ENCODE peak calls at places on chromosomes 13 and 19, in six cellular contexts. One of them, this sample, is unnamed. For H3K27me3, H3K4me1 and H3K36me3, the result is how much of the 10 kb centered on the place peaks cover.

GRCh38 chr13:43258771-43259170 is 235.4 kb downstream of the DNAJC15 start:
- DNase-seq in cardiac muscle cell: no peak
- DNase-seq in vagina: no peak
- DNase-seq in body of pancreas: no peak
- DNase-seq in left lung: no peak
- DNase-seq in tibial artery: no peak
- DNase-seq in this sample: no peak

GRCh38 chr19:1469936-1470863 is 8.8 kb downstream of the C19orf25 start:
- DNase-seq in cardiac muscle cell: peak
- DNase-seq in vagina: no peak
- DNase-seq in body of pancreas: no peak
- DNase-seq in left lung: no peak
- DNase-seq in tibial artery: no peak
- DNase-seq in this sample: no peak

GRCh38 chr19:13430790-13431582 is 75.3 kb downstream of the CACNA1A start:
- DNase-seq in cardiac muscle cell: peak
- DNase-seq in vagina: no peak
- DNase-seq in body of pancreas: peak
- DNase-seq in left lung: no peak
- DNase-seq in tibial artery: no peak
- DNase-seq in this sample: peak

GRCh38 chr19:13089139-13089856 is 13.4 kb downstream of the LYL1 start:
- DNase-seq in cardiac muscle cell: no peak
- DNase-seq in vagina: no peak
- DNase-seq in body of pancreas: no peak
- DNase-seq in left lung: no peak
- DNase-seq in tibial artery: no peak
- DNase-seq in this sample: no peak

GRCh38 chr13:94345374-94346195 is 133.9 kb downstream of the DCT start:
- DNase-seq in cardiac muscle cell: peak
- DNase-seq in vagina: peak
- DNase-seq in body of pancreas: no peak
- DNase-seq in left lung: no peak
- DNase-seq in tibial artery: no peak
- DNase-seq in this sample: no peak

GRCh38 chr19:7701654-7702457 is at the start of gene FCER2:
- DNase-seq in cardiac muscle cell: no peak
- DNase-seq in vagina: no peak
- DNase-seq in body of pancreas: no peak
- DNase-seq in left lung: no peak
- DNase-seq in tibial artery: no peak
- DNase-seq in this sample: no peak

GRCh38 chr19:49949735-49950589 is 11.0 kb downstream of the SIGLEC11 start:
- DNase-seq in cardiac muscle cell: no peak
- DNase-seq in vagina: no peak
- DNase-seq in body of pancreas: no peak
- DNase-seq in left lung: no peak
- DNase-seq in tibial artery: no peak
- DNase-seq in this sample: peak

GRCh38 chr13:95858286-95859075 is 181.5 kb downstream of the DNAJC3 start:
- DNase-seq in cardiac muscle cell: no peak
- DNase-seq in vagina: no peak
- DNase-seq in body of pancreas: no peak
- DNase-seq in left lung: no peak
- DNase-seq in tibial artery: no peak
- DNase-seq in this sample: no peak

GRCh38 chr13:78609464-78610205 is 6.3 kb upstream of the POU4F1 start:
- DNase-seq in cardiac muscle cell: peak
- DNase-seq in vagina: no peak
- DNase-seq in body of pancreas: no peak
- DNase-seq in left lung: no peak
- DNase-seq in tibial artery: no peak
- DNase-seq in this sample: peak

GRCh38 chr19:34350161-34350561 is 14.8 kb upstream of the GPI start:
- DNase-seq in cardiac muscle cell: no peak
- DNase-seq in vagina: no peak
- DNase-seq in body of pancreas: no peak
- DNase-seq in left lung: no peak
- DNase-seq in tibial artery: no peak
- DNase-seq in this sample: no peak

GRCh38 chr19:39110263-39110967 is 15.2 kb upstream of the PAK4 start:
- DNase-seq in cardiac muscle cell: peak
- DNase-seq in vagina: no peak
- DNase-seq in body of pancreas: peak
- DNase-seq in left lung: peak
- DNase-seq in tibial artery: no peak
- DNase-seq in this sample: peak

GRCh38 chr13:97583884-97584497 is 150.0 kb downstream of the RAP2A start:
- DNase-seq in cardiac muscle cell: no peak
- DNase-seq in vagina: no peak
- DNase-seq in body of pancreas: no peak
- DNase-seq in left lung: no peak
- DNase-seq in tibial artery: no peak
- DNase-seq in this sample: no peak

GRCh38 chr13:42086582-42086981 is 38.1 kb downstream of the DGKH start:
- DNase-seq in cardiac muscle cell: no peak
- DNase-seq in vagina: no peak
- DNase-seq in body of pancreas: no peak
- DNase-seq in left lung: no peak
- DNase-seq in tibial artery: no peak
- DNase-seq in this sample: no peak

GRCh38 chr13:33611016-33611805 is 206.7 kb upstream of the RFC3 start:
- DNase-seq in cardiac muscle cell: no peak
- DNase-seq in vagina: no peak
- DNase-seq in body of pancreas: peak
- DNase-seq in left lung: peak
- DNase-seq in tibial artery: peak
- DNase-seq in this sample: peak

GRCh38 chr13:51587372-51587771 is 3.1 kb downstream of the WDFY2 start:
- DNase-seq in cardiac muscle cell: no peak
- DNase-seq in vagina: no peak
- DNase-seq in body of pancreas: no peak
- DNase-seq in left lung: no peak
- DNase-seq in tibial artery: no peak
- DNase-seq in this sample: no peak

GRCh38 chr13:114112826-114113322 is 19.5 kb downstream of the RASA3 start:
- DNase-seq in cardiac muscle cell: no peak
- DNase-seq in vagina: no peak
- DNase-seq in body of pancreas: no peak
- DNase-seq in left lung: peak
- DNase-seq in tibial artery: no peak
- DNase-seq in this sample: peak

DNA sequence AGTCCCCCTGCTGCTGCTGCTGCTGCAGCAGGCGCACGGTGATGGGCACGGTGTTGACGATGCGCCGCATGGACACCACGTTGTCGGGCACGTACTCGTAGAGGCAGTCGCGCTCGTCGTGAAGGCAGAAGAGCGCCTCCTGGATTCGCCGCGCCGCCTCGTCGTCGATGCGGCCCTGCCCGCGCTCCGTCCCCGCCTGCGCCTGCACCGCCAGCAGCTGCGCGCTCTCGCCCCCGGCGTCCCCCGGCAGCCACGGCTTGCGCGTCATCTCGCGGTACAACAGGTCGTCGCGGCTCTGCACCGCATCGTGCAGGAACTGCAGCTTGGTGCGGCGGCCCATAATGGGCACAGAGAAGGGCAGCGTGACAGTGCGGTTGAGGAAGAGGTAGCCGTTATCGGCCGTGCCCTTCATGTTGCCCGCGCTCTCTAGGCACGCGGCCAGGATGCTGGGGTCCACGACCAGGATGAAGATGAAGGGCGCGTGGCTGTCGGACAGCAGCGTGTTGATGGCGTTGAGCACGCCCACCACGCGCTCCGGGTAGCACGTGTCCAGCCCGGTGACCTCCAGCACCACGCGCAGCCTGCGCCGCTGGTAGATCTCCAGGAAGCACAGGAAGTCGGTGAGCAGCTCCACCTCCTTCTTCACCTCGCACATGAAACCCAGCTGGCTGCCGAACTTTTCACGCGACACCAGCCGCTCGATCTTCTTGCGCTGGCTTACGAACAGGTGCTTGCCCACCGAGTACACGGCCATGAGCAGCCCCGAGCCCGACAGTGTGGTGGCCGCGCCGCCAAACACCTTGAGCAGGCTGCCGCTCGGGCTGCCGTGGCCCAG is 8.1 kb downstream of the NKPD1 start:
- DNase-seq in cardiac muscle cell: no peak
- DNase-seq in vagina: no peak
- DNase-seq in body of pancreas: peak
- DNase-seq in left lung: no peak
- DNase-seq in tibial artery: no peak
- DNase-seq in this sample: no peak
- H3K27me3 ChIP-seq in cardiac muscle cell: under half
- H3K27me3 ChIP-seq in vagina: under half
- H3K27me3 ChIP-seq in body of pancreas: under half
- H3K27me3 ChIP-seq in left lung: under half
- H3K27me3 ChIP-seq in tibial artery: half or more
- H3K27me3 ChIP-seq in this sample: under half

GRCh38 chr19:3058009-3058820 is 4.1 kb downstream of the TLE5 start:
- DNase-seq in cardiac muscle cell: no peak
- DNase-seq in vagina: no peak
- DNase-seq in body of pancreas: no peak
- DNase-seq in left lung: no peak
- DNase-seq in tibial artery: no peak
- DNase-seq in this sample: no peak

GRCh38 chr19:3058821-3059314 is 3.4 kb downstream of the TLE5 start:
- DNase-seq in cardiac muscle cell: no peak
- DNase-seq in vagina: no peak
- DNase-seq in body of pancreas: no peak
- DNase-seq in left lung: no peak
- DNase-seq in tibial artery: no peak
- DNase-seq in this sample: no peak

GRCh38 chr19:3055741-3056453 is 6.4 kb downstream of the TLE5 start:
- DNase-seq in cardiac muscle cell: no peak
- DNase-seq in vagina: no peak
- DNase-seq in body of pancreas: peak
- DNase-seq in left lung: peak
- DNase-seq in tibial artery: no peak
- DNase-seq in this sample: peak

GRCh38 chr19:3056454-3057016 is 5.8 kb downstream of the TLE5 start:
- DNase-seq in cardiac muscle cell: no peak
- DNase-seq in vagina: no peak
- DNase-seq in body of pancreas: no peak
- DNase-seq in left lung: no peak
- DNase-seq in tibial artery: no peak
- DNase-seq in this sample: peak

GRCh38 chr19:3057275-3057714 is 5.0 kb downstream of the TLE5 start:
- DNase-seq in cardiac muscle cell: no peak
- DNase-seq in vagina: no peak
- DNase-seq in body of pancreas: peak
- DNase-seq in left lung: peak
- DNase-seq in tibial artery: peak
- DNase-seq in this sample: peak
- H3K4me1 ChIP-seq in cardiac muscle cell: under half
- H3K4me1 ChIP-seq in vagina: half or more
- H3K4me1 ChIP-seq in body of pancreas: half or more
- H3K4me1 ChIP-seq in left lung: under half
- H3K4me1 ChIP-seq in tibial artery: half or more
- H3K4me1 ChIP-seq in this sample: under half

GRCh38 chr19:14563989-14564650 is 7.7 kb downstream of the NDUFB7 start:
- DNase-seq in cardiac muscle cell: no peak
- DNase-seq in vagina: no peak
- DNase-seq in body of pancreas: no peak
- DNase-seq in left lung: no peak
- DNase-seq in tibial artery: no peak
- DNase-seq in this sample: peak

GRCh38 chr19:14562660-14563589 is 8.9 kb downstream of the NDUFB7 start:
- DNase-seq in cardiac muscle cell: no peak
- DNase-seq in vagina: no peak
- DNase-seq in body of pancreas: no peak
- DNase-seq in left lung: no peak
- DNase-seq in tibial artery: no peak
- DNase-seq in this sample: no peak

GRCh38 chr19:14561832-14562351 is 10.0 kb downstream of the NDUFB7 start:
- DNase-seq in cardiac muscle cell: peak
- DNase-seq in vagina: no peak
- DNase-seq in body of pancreas: peak
- DNase-seq in left lung: no peak
- DNase-seq in tibial artery: peak
- DNase-seq in this sample: peak

GRCh38 chr19:14565298-14565679 is 6.6 kb downstream of the NDUFB7 start:
- DNase-seq in cardiac muscle cell: no peak
- DNase-seq in vagina: no peak
- DNase-seq in body of pancreas: no peak
- DNase-seq in left lung: no peak
- DNase-seq in tibial artery: no peak
- DNase-seq in this sample: no peak

DNA sequence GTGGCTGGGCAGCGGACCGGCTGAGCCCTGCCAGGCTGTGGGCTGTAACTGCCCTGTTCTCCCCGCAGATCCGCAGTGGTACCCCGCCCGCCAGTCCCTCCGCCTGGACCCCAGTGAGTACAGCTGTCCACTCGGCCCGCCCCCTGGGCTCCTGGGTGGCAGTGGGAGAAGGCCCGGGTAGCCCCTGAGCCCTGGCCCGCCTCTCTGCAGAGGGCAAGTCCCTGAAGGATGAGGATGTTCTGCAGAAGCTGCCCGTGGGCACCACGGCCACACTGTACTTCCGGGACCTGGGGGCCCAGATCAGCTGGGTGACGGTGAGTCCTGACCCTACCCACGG is 8.3 kb downstream of the NDUFB7 start:
- DNase-seq in cardiac muscle cell: no peak
- DNase-seq in vagina: no peak
- DNase-seq in body of pancreas: no peak
- DNase-seq in left lung: no peak
- DNase-seq in tibial artery: no peak
- DNase-seq in this sample: no peak
- H3K36me3 ChIP-seq in cardiac muscle cell: under half
- H3K36me3 ChIP-seq in vagina: under half
- H3K36me3 ChIP-seq in body of pancreas: under half
- H3K36me3 ChIP-seq in left lung: under half
- H3K36me3 ChIP-seq in tibial artery: under half
- H3K36me3 ChIP-seq in this sample: under half

DNA sequence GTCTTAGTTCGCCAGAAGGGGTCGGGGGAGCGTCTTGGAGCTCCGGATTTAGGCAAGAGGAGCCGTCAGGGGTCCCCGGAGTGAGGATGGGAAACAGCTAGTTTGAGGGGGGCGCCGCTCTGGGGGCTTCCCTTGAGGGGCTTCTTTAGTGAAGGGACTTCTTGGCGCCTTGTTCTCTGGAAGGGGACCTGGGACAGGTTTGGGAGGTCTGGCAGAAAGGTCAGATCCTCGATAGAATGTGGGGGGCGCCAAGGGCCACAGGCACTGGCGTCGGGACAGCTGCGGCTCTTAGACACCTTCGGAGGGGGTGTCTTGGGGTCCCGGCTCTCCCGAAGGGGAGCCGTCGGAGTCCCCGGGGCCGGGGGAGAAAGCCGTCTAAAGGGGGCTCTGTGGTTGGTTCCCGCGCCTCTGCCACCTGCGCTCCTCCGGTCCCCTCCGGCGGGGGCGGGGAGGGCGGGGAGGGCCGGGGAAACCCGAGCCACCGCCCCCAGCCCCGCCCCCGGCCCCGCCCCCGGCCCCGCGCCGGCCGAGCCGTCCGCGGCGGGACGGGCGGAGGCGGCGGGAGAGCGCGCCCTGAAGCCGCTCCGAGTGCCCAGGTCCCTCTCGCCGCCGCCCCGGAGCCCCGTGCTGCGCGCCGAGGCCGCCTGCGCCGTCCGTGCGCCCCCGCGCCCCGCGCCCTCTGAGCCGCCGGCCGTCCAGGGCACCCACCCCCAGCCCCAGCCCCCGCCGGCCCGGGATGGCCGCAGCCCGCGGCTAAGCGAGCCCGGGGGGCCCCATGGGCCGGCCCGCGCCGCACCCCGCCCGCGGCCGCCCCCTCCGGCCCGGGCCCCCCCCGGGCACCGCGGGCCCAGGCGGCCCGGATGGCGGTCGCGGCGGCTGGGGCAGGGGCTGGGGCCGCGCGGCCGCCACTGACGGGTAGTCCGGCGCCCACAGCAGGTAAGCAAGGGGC is at the start of gene NRTN:
- DNase-seq in cardiac muscle cell: peak
- DNase-seq in vagina: no peak
- DNase-seq in body of pancreas: peak
- DNase-seq in left lung: no peak
- DNase-seq in tibial artery: no peak
- DNase-seq in this sample: peak
- H3K27me3 ChIP-seq in cardiac muscle cell: under half
- H3K27me3 ChIP-seq in vagina: under half
- H3K27me3 ChIP-seq in body of pancreas: under half
- H3K27me3 ChIP-seq in left lung: under half
- H3K27me3 ChIP-seq in tibial artery: half or more
- H3K27me3 ChIP-seq in this sample: under half

This sample was measured in aorta.